ENCODE peak calls at places on chromosomes 11 and 22, in five cellular contexts. V is BJ, Z is colonic mucosa, I is AG10803, L is breast epithelium. P is an unnamed sample.

GRCh38 chr22:26512149-26512793 is at the start of gene TFIP11:
- DNase-seq in I (peak; percentile 86), V (peak; percentile 36), L (peak; percentile 90), Z (peak; percentile 97), P (peak; percentile 93)

GRCh38 chr11:8252388-8252787 is 11.3 kb downstream of the LMO1 start:
- DNase-seq in I (no peak), Z (no peak), V (no peak), L (no peak), P (no peak)

GRCh38 chr11:106959800-106960199 is 58.5 kb downstream of the GUCY1A2 start:
- DNase-seq in L (no peak), Z (no peak), I (peak; percentile 76), V (peak; percentile 38), P (peak; percentile 14)

GRCh38 chr11:111077938-111078337 is 167.6 kb upstream of the POU2AF2 start:
- DNase-seq in I (no peak), L (no peak), Z (no peak), V (no peak), P (no peak)

GRCh38 chr22:45210174-45210573 is 30.5 kb downstream of the KIAA0930 start:
- DNase-seq in V (no peak), L (no peak), Z (no peak), I (no peak), P (no peak)

GRCh38 chr11:33703234-33703633 is 2.6 kb upstream of the C11orf91 start:
- DNase-seq in Z (peak; percentile 60), L (no peak), V (no peak), I (no peak), P (no peak)

GRCh38 chr11:75225794-75226193 is 14.8 kb upstream of the TPBGL start:
- DNase-seq in L (no peak), I (no peak), Z (no peak), V (no peak), P (no peak)

GRCh38 chr11:44598831-44599230 is 33.4 kb downstream of the CD82 start:
- DNase-seq in I (no peak), V (no peak), Z (no peak), L (no peak), P (no peak)

GRCh38 chr22:44645531-44645930 is 56.5 kb upstream of the PRR5 start:
- DNase-seq in L (no peak), Z (no peak), V (no peak), I (no peak), P (no peak)

GRCh38 chr22:43512279-43512678 is 100.5 kb downstream of the MPPED1 start:
- DNase-seq in I (no peak), Z (no peak), V (no peak), L (no peak), P (no peak)

GRCh38 chr22:25564320-25564978 is at the start of gene GRK3:
- DNase-seq in I (peak; percentile 13), L (peak; percentile 59), V (no peak), Z (peak; percentile 77), P (peak; percentile 26)

GRCh38 chr11:86740628-86741488 is 59.5 kb upstream of the PRSS23 start:
- DNase-seq in V (peak; percentile 91), L (peak; percentile 75), I (peak; percentile 95), Z (peak; percentile 31), P (peak; percentile 95)

GRCh38 chr22:37145415-37146385 is 4.0 kb downstream of the IL2RB start:
- DNase-seq in L (no peak), Z (no peak), I (no peak), V (no peak), P (no peak)

GRCh38 chr22:18968011-18968749 is 32.1 kb upstream of the PRODH start:
- DNase-seq in V (no peak), L (no peak), Z (no peak), I (peak; percentile 5), P (peak; percentile 37)

GRCh38 chr11:100830978-100831732 is 144.1 kb downstream of the ARHGAP42 start:
- DNase-seq in L (peak; percentile 27), V (no peak), I (peak; percentile 56), Z (no peak), P (peak; percentile 86)

GRCh38 chr11:120182790-120183491 is 27.9 kb upstream of the OAF start:
- DNase-seq in L (peak; percentile 18), V (no peak), I (no peak), Z (peak; percentile 91), P (no peak)

DNA sequence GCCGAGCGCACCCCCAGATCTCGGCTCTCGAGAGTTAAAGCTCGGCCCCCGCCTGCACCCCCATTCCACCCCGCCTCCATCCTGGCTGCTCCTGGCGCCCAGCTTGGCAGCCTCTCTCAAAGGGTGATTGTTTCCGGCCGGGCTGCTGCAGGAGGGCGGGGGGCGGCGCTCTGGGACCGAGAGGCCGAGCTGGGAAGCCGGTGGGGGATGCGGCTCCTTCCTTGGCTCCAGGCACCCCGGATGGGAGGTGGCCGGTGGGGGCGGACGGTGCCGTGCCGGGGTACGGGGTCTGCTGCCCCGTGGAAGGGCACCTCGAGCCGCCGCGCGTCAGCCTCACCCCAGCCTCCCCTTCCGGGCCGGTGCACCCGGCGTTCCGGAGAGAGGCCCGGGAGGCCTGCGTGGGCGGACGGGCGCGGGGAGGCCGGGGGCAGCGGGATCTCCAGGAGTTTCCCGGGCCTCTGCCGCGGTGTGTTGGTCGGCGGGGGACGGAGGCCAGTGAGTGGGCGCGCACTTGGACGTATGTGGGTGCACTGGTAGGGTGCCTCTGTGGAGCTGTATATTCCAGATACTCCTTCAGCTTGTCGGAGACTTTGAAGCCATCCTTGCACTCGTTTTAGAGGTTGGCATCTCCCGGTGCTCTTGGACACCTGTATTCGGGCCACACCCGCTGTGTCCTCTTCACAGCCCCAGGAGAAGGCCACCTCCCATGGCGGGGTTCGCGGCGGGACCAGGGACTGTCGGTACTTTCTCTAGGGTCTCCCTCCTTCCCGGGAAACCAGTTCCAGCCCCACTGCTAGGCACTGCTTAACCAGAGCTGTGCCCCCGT is 679 bp upstream of the B3GAT1 start:
- DNase-seq in Z (no peak), I (no peak), V (no peak), L (no peak), P (no peak)
- H3K4me3 ChIP-seq in Z (no peak overlapping the region), I (no peak overlapping the region), V (no peak overlapping the region), L (peak overlapping the region; percentile 76), P (no peak overlapping the region)

GRCh38 chr11:12897390-12897789 is 111.7 kb upstream of the RASSF10 start:
- DNase-seq in Z (no peak), I (no peak), L (peak; percentile 48), V (no peak), P (no peak)

GRCh38 chr11:12890476-12890875 is 118.6 kb upstream of the RASSF10 start:
- DNase-seq in Z (no peak), I (peak; percentile 62), V (no peak), L (no peak), P (no peak)

GRCh38 chr11:12889243-12889642 is 119.9 kb upstream of the RASSF10 start:
- DNase-seq in I (peak; percentile 89), Z (no peak), L (peak; percentile 45), V (no peak), P (peak; percentile 88)

GRCh38 chr11:12897867-12898266 is 111.2 kb upstream of the RASSF10 start:
- DNase-seq in L (no peak), V (no peak), I (no peak), Z (no peak), P (peak; percentile 45)

GRCh38 chr11:12893787-12894672 is 115.1 kb upstream of the RASSF10 start:
- DNase-seq in V (no peak), L (peak; percentile 55), Z (peak; percentile 78), I (peak; percentile 71), P (peak; percentile 64)
- TF ChIP-seq CTCF in V (peak; percentile 83), L (peak; percentile 91), Z (peak; percentile 95), I (peak; percentile 89), P (peak; percentile 79)

GRCh38 chr11:121927359-121927758 is 188.7 kb downstream of the BLID start:
- DNase-seq in V (no peak), I (no peak), L (no peak), Z (no peak), P (no peak)

GRCh38 chr11:121927789-121928188 is 188.2 kb downstream of the BLID start:
- DNase-seq in V (no peak), Z (no peak), I (no peak), L (no peak), P (no peak)

GRCh38 chr11:121929581-121929980 is 186.4 kb downstream of the BLID start:
- DNase-seq in L (no peak), I (peak; percentile 68), Z (no peak), V (no peak), P (no peak)

GRCh38 chr11:121930004-121930965 is 185.7 kb downstream of the BLID start:
- DNase-seq in I (peak; percentile 52), V (no peak), Z (no peak), L (no peak), P (peak; percentile 37)

GRCh38 chr11:121928597-121929580 is 187.1 kb downstream of the BLID start:
- DNase-seq in L (no peak), I (no peak), Z (no peak), V (no peak), P (no peak)
- H3K4me3 ChIP-seq in L (peak overlapping the region; percentile 44), I (peak overlapping the region; percentile 46), Z (no peak overlapping the region), V (no peak overlapping the region), P (peak overlapping the region; percentile 1)

DNA sequence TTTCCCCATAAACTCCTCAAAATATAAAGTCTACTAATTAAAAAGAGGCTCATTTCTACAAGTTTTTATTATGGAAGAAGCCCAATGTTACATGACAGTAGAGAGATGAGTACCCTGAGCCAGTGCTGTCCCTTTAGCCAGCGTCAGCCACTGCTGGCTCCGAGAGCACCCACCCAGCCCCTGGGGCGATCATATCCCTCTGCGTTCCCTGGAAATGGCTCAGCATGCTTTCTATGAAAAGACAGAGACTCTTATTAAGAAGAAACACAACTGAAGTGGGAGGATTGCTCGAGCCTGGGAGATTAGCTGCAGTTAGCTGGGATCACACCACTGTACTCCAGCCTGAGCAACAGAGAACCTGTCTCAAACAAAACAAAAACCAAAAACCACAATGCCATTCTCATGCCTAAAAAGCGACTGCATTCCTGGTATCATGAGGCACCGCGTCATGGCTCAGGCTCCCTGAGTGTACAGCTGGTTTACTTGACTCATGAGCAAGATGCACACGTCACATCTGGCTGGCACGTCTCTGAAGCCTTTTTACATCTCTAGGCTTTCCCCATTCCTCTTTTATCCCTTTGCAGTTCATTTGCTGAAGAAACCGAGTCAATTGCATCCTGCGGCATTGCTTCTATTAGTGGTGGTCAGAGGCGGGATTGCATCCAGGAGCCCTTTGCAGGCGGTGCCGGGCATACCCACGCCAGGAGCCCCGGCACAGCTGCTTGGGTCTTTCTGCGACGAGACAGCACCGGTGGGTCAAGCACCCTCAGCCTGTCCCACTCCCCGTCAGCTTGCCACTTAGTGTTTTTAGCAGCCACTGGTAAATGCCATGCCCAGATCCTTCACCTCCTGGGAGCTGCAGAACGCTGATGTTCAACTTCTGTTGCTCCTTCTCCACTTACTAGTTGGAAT is 119.9 kb downstream of the CTTN start:
- DNase-seq in L (no peak), Z (no peak), I (peak; percentile 85), V (peak; percentile 23), P (peak; percentile 4)
- TF ChIP-seq CTCF in L (no peak), Z (no peak), I (no peak), V (no peak), P (no peak)

GRCh38 chr22:39149915-39150847 is 2.3 kb downstream of the CBX7 start:
- DNase-seq in V (no peak), L (no peak), Z (no peak), I (no peak), P (no peak)
- H3K4me3 ChIP-seq in V (no peak overlapping the region), L (peak overlapping the region; percentile 86), Z (no peak overlapping the region), I (no peak overlapping the region), P (no peak overlapping the region)